ENCODE peak calls at places on chromosomes 4 and X, in eight cellular contexts. R is H9; A is NCI-H1694 treated with DMSO at 0.1 percent for 48 hours; M is T follicular helper cell; O is NCI-H1092; Y is activated CD8-positive, alpha-beta memory T cell treated with anti-CD3 and anti-CD28 coated beads for 4 hours; B is stimulated activated CD8-positive, alpha-beta memory T cell treated with anti-CD3 and anti-CD28 coated beads, Interleukin-4, amount 100 ng/mL, for 24 hours; V is occipital lobe. P is an unnamed sample.

GRCh38 chrX:63761639-63762038 is 23.4 kb downstream of the ARHGEF9 start:
- DNase-seq in R (no peak), A (no peak), M (no peak), O (no peak), Y (no peak), B (no peak), V (no peak), P (peak; percentile 34)

GRCh38 chr4:155687380-155687982 is 20.8 kb downstream of the GUCY1A1 start:
- DNase-seq in R (no peak), A (no peak), M (no peak), O (no peak), Y (no peak), B (no peak), V (no peak), P (no peak)

GRCh38 chr4:22287626-22288025 is 228.2 kb downstream of the ADGRA3 start:
- DNase-seq in R (no peak), A (no peak), M (no peak), O (no peak), Y (no peak), B (no peak), V (no peak), P (no peak)

GRCh38 chr4:101851671-101852070 is 61.1 kb downstream of the BANK1 start:
- DNase-seq in R (no peak), A (no peak), M (no peak), O (no peak), Y (no peak), B (no peak), V (no peak), P (no peak)

GRCh38 chr4:69583543-69583942 is 55.9 kb downstream of the UGT2A2 start:
- DNase-seq in R (no peak), A (no peak), M (no peak), O (no peak), Y (no peak), B (no peak), V (no peak), P (no peak)

GRCh38 chrX:47560179-47560830 is 700 bp upstream of the ARAF start:
- DNase-seq in R (no peak), A (no peak), M (no peak), O (no peak), Y (no peak), B (no peak), V (no peak), P (no peak)

GRCh38 chr4:119132306-119132705 is 3.3 kb upstream of the MYOZ2 start:
- DNase-seq in R (no peak), A (no peak), M (no peak), O (no peak), Y (no peak), B (no peak), V (no peak), P (no peak)

GRCh38 chr4:85544751-85545150 is 69.8 kb downstream of the ARHGAP24 start:
- DNase-seq in R (no peak), A (no peak), M (no peak), O (no peak), Y (no peak), B (no peak), V (no peak), P (no peak)

GRCh38 chrX:40420899-40421729 is 159.7 kb upstream of the ATP6AP2 start:
- DNase-seq in R (no peak), A (no peak), M (no peak), O (no peak), Y (no peak), B (no peak), V (peak; percentile 46), P (peak; percentile 63)

GRCh38 chr4:81631958-81632439 is 160.3 kb upstream of the RASGEF1B start:
- DNase-seq in R (no peak), A (no peak), M (no peak), O (no peak), Y (no peak), B (no peak), V (no peak), P (no peak)

GRCh38 chr4:31984872-31985271 is 1264.7 kb downstream of the PCDH7 start:
- DNase-seq in R (no peak), A (no peak), M (no peak), O (no peak), Y (no peak), B (no peak), V (no peak), P (no peak)

GRCh38 chr4:82419451-82419850 is 10.8 kb downstream of the HNRNPDL start:
- DNase-seq in R (no peak), A (no peak), M (no peak), O (no peak), Y (no peak), B (no peak), V (no peak), P (no peak)

P was measured in GM12878.